ENCODE peak calls at places on chromosomes 16 and 17, in ten cellular contexts. K, P, H, V, D, Z, N, M, A and B are unnamed samples.
A peak's percentile ranks its signal among the peaks of the same experiment; 100 is the strongest.

GRCh38 chr16:67845291-67846062 is 1.3 kb upstream of the NUTF2 start:
- DNase-seq in M (no peak), V (no peak), N (no peak), K (peak; percentile 34), H (no peak), P (no peak), A (no peak), D (no peak), Z (no peak), B (no peak)

GRCh38 chr17:4751925-4752324 is 12.2 kb upstream of the CXCL16 start:
- DNase-seq in Z (no peak), N (no peak), K (no peak), A (no peak), V (no peak), D (no peak), H (no peak), P (no peak), M (no peak), B (no peak)

GRCh38 chr17:80365001-80365965 is 49.7 kb upstream of the ENDOV start:
- DNase-seq in V (no peak), H (no peak), M (no peak), K (no peak), N (no peak), P (no peak), D (no peak), Z (no peak), A (no peak), B (no peak)

GRCh38 chr17:58391302-58391984 is 25.9 kb downstream of the RNF43 start:
- DNase-seq in N (no peak), H (no peak), A (peak; percentile 92), K (no peak), M (no peak), P (peak; percentile 19), Z (peak; percentile 89), V (peak; percentile 62), D (no peak), B (no peak)

GRCh38 chr17:3906881-3907280 is 9.4 kb downstream of the P2RX1 start:
- DNase-seq in M (no peak), K (no peak), A (no peak), N (no peak), D (no peak), H (no peak), P (no peak), Z (no peak), V (no peak), B (no peak)

GRCh38 chr16:28967156-28967555 is 7.4 kb upstream of the SPNS1 start:
- DNase-seq in D (no peak), Z (no peak), M (no peak), N (no peak), K (no peak), V (no peak), H (no peak), A (no peak), P (no peak), B (no peak)

GRCh38 chr16:74984194-74984669 is 691 bp downstream of the WDR59 start:
- DNase-seq in V (no peak), M (peak; percentile 1), P (no peak), N (no peak), A (no peak), Z (no peak), D (no peak), H (no peak), K (peak; percentile 54), B (peak; percentile 15)

GRCh38 chr17:16652847-16653366 is 743 bp downstream of the ZNF624 start:
- DNase-seq in H (no peak), K (no peak), M (no peak), Z (no peak), D (no peak), A (no peak), N (no peak), P (no peak), V (no peak), B (no peak)

GRCh38 chr17:48173191-48173590 is 65.6 kb downstream of the SNX11 start:
- DNase-seq in Z (no peak), H (no peak), D (no peak), K (no peak), N (no peak), A (no peak), M (no peak), P (no peak), V (no peak), B (no peak)

GRCh38 chr17:38693700-38694329 is 11.3 kb upstream of the MLLT6 start:
- DNase-seq in N (no peak), M (peak; percentile 29), D (no peak), K (no peak), H (peak; percentile 86), A (peak; percentile 77), Z (no peak), P (peak; percentile 95), V (no peak), B (no peak)

GRCh38 chr16:86344881-86345280 is 165.4 kb upstream of the FOXF1 start:
- DNase-seq in H (no peak), Z (no peak), P (no peak), M (no peak), N (no peak), D (no peak), A (no peak), V (no peak), K (no peak), B (no peak)

GRCh38 chr17:47907932-47908562 is 12.0 kb downstream of the SP2 start:
- DNase-seq in H (peak; percentile 83), A (no peak), Z (no peak), V (no peak), N (no peak), M (no peak), D (no peak), K (no peak), P (no peak), B (no peak)

GRCh38 chr17:4632583-4632923 is 8.9 kb downstream of the ALOX15 start:
- DNase-seq in V (no peak), K (no peak), M (no peak), Z (peak; percentile 59), A (no peak), P (no peak), D (no peak), N (no peak), H (no peak), B (no peak)

GRCh38 chr16:75234856-75235696 is 16.3 kb downstream of the CTRB1 start:
- DNase-seq in M (no peak), K (no peak), A (no peak), N (no peak), V (no peak), D (no peak), P (peak; percentile 31), H (no peak), Z (no peak), B (no peak)

GRCh38 chr17:47704116-47704515 is 10.2 kb downstream of the TBKBP1 start:
- DNase-seq in N (no peak), P (no peak), Z (no peak), M (no peak), V (no peak), K (no peak), H (no peak), A (peak; percentile 76), D (no peak), B (no peak)

GRCh38 chr17:79630821-79631639 is 20.2 kb upstream of the RBFOX3 start:
- DNase-seq in V (no peak), M (no peak), K (no peak), P (peak; percentile 5), Z (no peak), N (no peak), D (peak; percentile 17), A (peak; percentile 23), H (no peak), B (peak; percentile 2)

GRCh38 chr16:87839542-87840461 is 29.5 kb downstream of the SLC7A5 start:
- DNase-seq in N (no peak), V (no peak), P (no peak), K (no peak), A (no peak), H (no peak), D (no peak), M (no peak), Z (no peak), B (no peak)

GRCh38 chr16:49556252-49557069 is 182.9 kb downstream of the C16orf78 start:
- DNase-seq in V (peak; percentile 40), H (no peak), P (no peak), A (no peak), N (peak; percentile 33), K (peak; percentile 66), D (no peak), M (no peak), Z (peak; percentile 76), B (peak; percentile 47)

GRCh38 chr17:73203135-73203787 is 10.4 kb downstream of the COG1 start:
- DNase-seq in V (no peak), P (peak; percentile 26), N (no peak), M (no peak), D (no peak), Z (peak; percentile 43), A (peak; percentile 87), K (no peak), H (no peak), B (no peak)

GRCh38 chr16:16143038-16143763 is 80.1 kb downstream of the ABCC6 start:
- DNase-seq in D (no peak), V (no peak), K (peak; percentile 23), H (no peak), M (peak; percentile 11), Z (peak; percentile 11), A (no peak), N (no peak), P (no peak), B (peak; percentile 50)
- TF ChIP-seq CTCF in D (peak; percentile 8), V (peak; percentile 37), K (peak; percentile 35), H (no peak), M (peak; percentile 66), Z (peak; percentile 34), A (no peak), N (peak; percentile 16), P (no peak), B (peak; percentile 25)

DNA sequence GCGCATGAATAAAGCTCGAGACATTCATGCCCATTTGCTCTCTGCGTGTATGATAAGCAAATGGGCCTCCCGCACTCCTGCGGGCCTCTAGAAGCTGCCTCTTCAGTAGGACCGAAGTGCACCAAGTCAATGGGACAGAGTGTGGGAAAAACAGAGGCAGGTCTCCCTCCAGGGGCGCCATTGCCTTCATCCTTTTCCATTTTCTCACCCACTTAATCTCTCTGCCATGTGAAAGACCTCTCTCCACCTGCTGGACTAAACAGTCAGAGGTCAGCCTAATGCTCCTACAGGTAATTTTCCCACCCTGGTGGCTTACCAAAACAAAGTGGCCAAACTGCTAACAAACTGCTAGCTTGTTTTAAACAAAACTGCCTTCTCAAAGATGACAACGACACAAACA is 210.9 kb downstream of the ZFHX3 start:
- DNase-seq in Z (no peak), A (no peak), V (no peak), H (no peak), N (no peak), D (no peak), P (no peak), M (no peak), K (no peak), B (no peak)
- TF ChIP-seq CTCF in Z (peak; percentile 7), A (no peak), V (peak; percentile 9), H (no peak), N (no peak), D (no peak), P (no peak), M (peak; percentile 19), K (peak; percentile 10), B (no peak)

GRCh38 chr17:77456951-77457548 is 316.3 kb downstream of the SEC14L1 start:
- DNase-seq in Z (no peak), H (no peak), V (no peak), D (no peak), A (peak; percentile 72), M (no peak), K (peak; percentile 71), P (no peak), N (no peak), B (no peak)
- TF ChIP-seq CTCF in Z (no peak), H (no peak), V (no peak), D (no peak), A (peak; percentile 4), M (no peak), K (peak; percentile 23), P (no peak), N (no peak), B (no peak)

GRCh38 chr17:77657821-77658220 is 300.7 kb upstream of the TNRC6C start:
- DNase-seq in N (no peak), M (no peak), V (no peak), H (no peak), K (no peak), D (no peak), A (no peak), P (no peak), Z (no peak), B (no peak)
- TF ChIP-seq CTCF in N (no peak), M (no peak), V (no peak), H (no peak), K (no peak), D (no peak), A (no peak), P (no peak), Z (no peak), B (no peak)